ENCODE peak calls at places on chromosome 11, in six cellular contexts. H is spleen, V is heart left ventricle, S is epithelial cell of prostate, C is small intestine, J is aorta. G is an unnamed sample.

GRCh38 chr11:124843616-124843910 is 21.7 kb upstream of the ROBO3 start:
- DNase-seq in C (no peak), S (no peak), J (no peak), V (no peak), H (no peak), G (no peak)

GRCh38 chr11:2870955-2871720 is 14.4 kb downstream of the CDKN1C start:
- DNase-seq in S (no peak), V (no peak), C (no peak), J (no peak), H (no peak), G (no peak)

GRCh38 chr11:15663778-15664218 is 549.1 kb downstream of the INSC start:
- DNase-seq in J (no peak), S (no peak), C (no peak), V (no peak), H (no peak), G (no peak)

GRCh38 chr11:13010737-13011342 is 1.7 kb downstream of the RASSF10 start:
- DNase-seq in C (no peak), J (no peak), H (no peak), V (no peak), S (no peak), G (no peak)

GRCh38 chr11:112017538-112017937 is 7.7 kb upstream of the DLAT start:
- DNase-seq in J (no peak), C (no peak), H (no peak), S (no peak), V (no peak), G (no peak)

GRCh38 chr11:22624742-22625447 is 728 bp downstream of the FANCF start:
- DNase-seq in H (no peak), J (no peak), C (peak; percentile 79), V (peak; percentile 72), S (peak; percentile 12), G (no peak)

GRCh38 chr11:32893947-32894827 is 1.6 kb downstream of the QSER1 start:
- DNase-seq in V (no peak), H (no peak), C (peak; percentile 67), J (no peak), S (peak; percentile 20), G (peak; percentile 14)

GRCh38 chr11:65557280-65558001 is 718 bp downstream of the LTBP3 start:
- DNase-seq in J (no peak), S (no peak), C (no peak), H (peak; percentile 87), V (no peak), G (no peak)

GRCh38 chr11:110565344-110565684 is 135.6 kb downstream of the FDX1 start:
- DNase-seq in H (no peak), C (no peak), S (no peak), V (no peak), J (no peak), G (no peak)

GRCh38 chr11:91394718-91395414 is 829.8 kb upstream of the FAT3 start:
- DNase-seq in V (no peak), H (peak; percentile 28), S (no peak), C (no peak), J (no peak), G (no peak)

GRCh38 chr11:56700919-56701485 is 2.1 kb downstream of the OR9G1 start:
- DNase-seq in C (no peak), H (no peak), J (no peak), S (no peak), V (no peak), G (no peak)

GRCh38 chr11:44982496-44983062 is 31.9 kb upstream of the TP53I11 start:
- DNase-seq in C (no peak), V (no peak), J (no peak), S (no peak), H (peak; percentile 33), G (no peak)

GRCh38 chr11:44854146-44854545 is 96.5 kb downstream of the TP53I11 start:
- DNase-seq in J (no peak), C (peak; percentile 39), V (no peak), H (no peak), S (no peak), G (no peak)

GRCh38 chr11:1782026-1782696 is 18.4 kb upstream of the CTSD start:
- DNase-seq in V (no peak), S (no peak), C (no peak), H (no peak), J (peak; percentile 63), G (no peak)

DNA sequence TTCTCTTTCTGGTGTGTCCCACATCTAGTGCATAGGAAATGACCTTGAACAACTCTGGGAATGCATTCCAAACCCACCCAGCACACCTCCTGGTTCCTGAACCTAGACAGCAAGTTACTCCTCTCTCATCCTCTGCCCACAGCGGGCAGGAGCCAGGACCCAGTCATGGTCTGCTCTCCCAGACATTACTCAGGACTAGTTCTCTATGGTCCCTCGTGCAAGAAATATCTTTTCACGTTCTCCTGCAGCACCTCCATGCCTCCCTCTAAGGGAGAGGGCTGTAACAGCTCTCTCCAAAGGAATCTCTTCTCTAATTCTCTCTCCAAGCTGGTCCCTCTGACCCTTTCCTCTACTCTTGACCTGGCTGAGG is 57.9 kb upstream of the PRSS23 start:
- DNase-seq in S (no peak), J (no peak), V (no peak), C (no peak), H (no peak), G (no peak)
- H3K27ac ChIP-seq in S (peak overlapping the region; percentile 95), J (peak overlapping the region; percentile 94), V (no peak overlapping the region), C (no peak overlapping the region), H (no peak overlapping the region), G (no peak overlapping the region)

GRCh38 chr11:119712006-119712405 is 17.0 kb downstream of the NECTIN1 start:
- DNase-seq in S (no peak), V (no peak), J (no peak), H (no peak), C (no peak), G (no peak)

GRCh38 chr11:119712459-119713360 is 16.3 kb downstream of the NECTIN1 start:
- DNase-seq in V (no peak), H (peak; percentile 66), S (no peak), C (no peak), J (no peak), G (no peak)

GRCh38 chr11:119714189-119714588 is 14.8 kb downstream of the NECTIN1 start:
- DNase-seq in S (no peak), J (no peak), H (no peak), C (no peak), V (no peak), G (no peak)

GRCh38 chr11:119714590-119714989 is 14.4 kb downstream of the NECTIN1 start:
- DNase-seq in H (no peak), V (no peak), S (no peak), J (no peak), C (no peak), G (no peak)

GRCh38 chr11:119713361-119714040 is 15.5 kb downstream of the NECTIN1 start:
- DNase-seq in H (no peak), J (no peak), C (peak; percentile 93), V (no peak), S (no peak), G (no peak)
- H3K27ac ChIP-seq in H (peak overlapping the region; percentile 58), J (no peak overlapping the region), C (peak overlapping the region; percentile 69), V (no peak overlapping the region), S (no peak overlapping the region), G (no peak overlapping the region)

DNA sequence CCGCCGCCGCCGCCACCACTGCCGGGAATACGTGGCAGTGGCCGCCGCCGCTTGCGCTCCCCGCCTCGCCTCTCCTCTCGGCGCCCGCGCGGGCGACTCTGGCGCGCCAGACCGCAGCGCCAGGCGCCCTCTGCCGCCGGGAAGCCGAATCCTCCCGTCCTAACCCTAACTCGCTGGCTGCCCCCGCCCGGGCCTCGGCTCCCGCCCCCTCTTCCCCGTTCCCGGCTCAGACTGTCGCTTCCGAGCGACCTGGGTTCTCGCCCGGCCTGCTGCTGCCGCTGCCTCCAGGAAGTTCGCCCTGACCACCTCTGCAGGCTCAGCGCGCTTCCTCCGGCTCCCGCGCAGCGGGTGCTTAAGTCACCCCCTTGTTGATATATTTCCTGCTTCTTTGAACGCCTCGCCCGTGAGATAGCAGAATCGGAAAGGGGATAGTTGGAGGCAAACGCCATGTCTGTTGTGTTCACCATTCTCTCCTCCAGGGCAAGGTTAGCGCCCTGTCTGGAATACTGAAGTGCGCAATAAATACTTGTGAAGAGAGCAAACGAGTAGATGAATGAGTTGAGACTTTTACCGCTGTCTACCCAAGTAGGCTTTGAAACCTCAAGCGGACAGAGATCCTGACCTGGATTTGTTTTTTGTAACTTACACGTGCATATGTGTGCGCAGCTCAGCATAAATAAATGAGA is at the start of gene SMCO4:
- DNase-seq in H (peak; percentile 94), S (no peak), V (peak; percentile 90), C (peak; percentile 86), J (peak; percentile 91), G (peak; percentile 31)
- H3K27ac ChIP-seq in H (peak within 1 kb of the TSS; percentile 90), S (no peak within 1 kb of the TSS), V (peak within 1 kb of the TSS; percentile 91), C (peak within 1 kb of the TSS; percentile 95), J (peak within 1 kb of the TSS; percentile 28), G (peak within 1 kb of the TSS; percentile 33)

GRCh38 chr11:62889126-62889483 is 8.4 kb downstream of the SLC3A2 start:
- DNase-seq in V (no peak), J (no peak), C (no peak), H (no peak), S (no peak), G (no peak)
- H3K27ac ChIP-seq in V (no peak overlapping the region), J (no peak overlapping the region), C (peak overlapping the region; percentile 83), H (peak overlapping the region; percentile 63), S (peak overlapping the region; percentile 41), G (no peak overlapping the region)

GRCh38 chr11:94751806-94752205 is 16.4 kb upstream of the AMOTL1 start:
- DNase-seq in C (no peak), V (no peak), J (no peak), S (no peak), H (no peak), G (no peak)
- H3K27ac ChIP-seq in C (no peak overlapping the region), V (peak overlapping the region; percentile 80), J (no peak overlapping the region), S (peak overlapping the region; percentile 100), H (peak overlapping the region; percentile 66), G (no peak overlapping the region)

GRCh38 chr11:126109941-126110731 is 47.5 kb upstream of the CDON start:
- DNase-seq in H (peak; percentile 70), C (no peak), V (peak; percentile 62), J (peak; percentile 82), S (no peak), G (no peak)
- H3K27ac ChIP-seq in H (no peak overlapping the region), C (no peak overlapping the region), V (no peak overlapping the region), J (peak overlapping the region; percentile 37), S (no peak overlapping the region), G (no peak overlapping the region)

GRCh38 chr11:31769241-31769640 is 41.9 kb downstream of the PAX6 start:
- DNase-seq in J (no peak), S (no peak), V (no peak), H (no peak), C (no peak), G (no peak)

GRCh38 chr11:31767066-31767465 is 44.1 kb downstream of the PAX6 start:
- DNase-seq in S (no peak), H (no peak), C (no peak), J (no peak), V (no peak), G (no peak)

GRCh38 chr11:31767665-31768064 is 43.5 kb downstream of the PAX6 start:
- DNase-seq in J (no peak), C (no peak), V (no peak), H (no peak), S (no peak), G (no peak)

GRCh38 chr11:31770011-31770410 is 41.1 kb downstream of the PAX6 start:
- DNase-seq in C (no peak), J (no peak), S (no peak), V (no peak), H (no peak), G (no peak)

DNA sequence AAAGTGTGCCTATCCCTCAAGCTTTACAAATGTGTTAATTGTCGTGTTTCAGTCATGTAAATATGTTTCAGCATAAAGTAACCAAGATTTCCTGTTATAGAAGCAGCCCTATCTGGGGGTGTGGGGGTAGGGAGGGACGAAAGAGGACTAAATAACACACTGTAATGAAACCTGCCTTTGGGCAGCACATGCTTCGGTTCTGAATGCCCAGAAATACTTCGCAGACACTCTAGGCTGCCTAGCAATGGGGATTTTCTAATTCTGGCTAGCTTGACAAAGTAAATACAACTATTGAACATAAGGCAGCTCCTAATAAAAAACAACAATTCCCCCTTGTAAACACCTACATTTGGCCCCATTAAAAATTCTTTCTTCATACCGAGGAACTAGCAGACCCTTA is 42.4 kb downstream of the PAX6 start:
- DNase-seq in S (no peak), H (no peak), V (no peak), J (no peak), C (no peak), G (no peak)
- H3K27ac ChIP-seq in S (no peak overlapping the region), H (no peak overlapping the region), V (no peak overlapping the region), J (no peak overlapping the region), C (no peak overlapping the region), G (no peak overlapping the region)